ENCODE peak calls at places on chromosomes 3 and 15, in eight cellular contexts. F, B, R, U, A, C, Q and K are unnamed samples.

GRCh38 chr3:190911382-190911781 is 48.9 kb upstream of the GMNC start:
- DNase-seq in F (no peak), B (no peak), R (no peak), U (peak), A (no peak), C (no peak), Q (no peak), K (no peak)

GRCh38 chr3:139006051-139006716 is at the start of gene PRR23A:
- DNase-seq in F (no peak), B (no peak), R (no peak), U (no peak), A (no peak), C (no peak), Q (no peak), K (no peak)

GRCh38 chr3:135503429-135504083 is 462.0 kb upstream of the PPP2R3A start:
- DNase-seq in F (peak), B (no peak), R (no peak), U (peak), A (no peak), C (no peak), Q (no peak), K (peak)

GRCh38 chr3:120348065-120348980 is 831 bp downstream of the LRRC58 start:
- DNase-seq in F (peak), B (no peak), R (peak), U (no peak), A (no peak), C (peak), Q (no peak), K (no peak)

GRCh38 chr3:73188707-73189106 is 127.2 kb downstream of the EBLN2 start:
- DNase-seq in F (no peak), B (no peak), R (no peak), U (no peak), A (no peak), C (no peak), Q (no peak), K (no peak)

GRCh38 chr3:72338942-72339749 is 509.1 kb downstream of the SHQ1 start:
- DNase-seq in F (no peak), B (peak), R (no peak), U (no peak), A (peak), C (no peak), Q (peak), K (no peak)

GRCh38 chr3:145125307-145125706 is 1035.7 kb downstream of the PLOD2 start:
- DNase-seq in F (no peak), B (no peak), R (no peak), U (no peak), A (no peak), C (no peak), Q (no peak), K (no peak)

GRCh38 chr3:51340989-51341636 is 44.0 kb upstream of the MANF start:
- DNase-seq in F (no peak), B (no peak), R (no peak), U (no peak), A (no peak), C (no peak), Q (no peak), K (no peak)

GRCh38 chr15:25391971-25392733 is 46.7 kb downstream of the UBE3A start:
- DNase-seq in F (no peak), B (no peak), R (no peak), U (no peak), A (no peak), C (no peak), Q (no peak), K (no peak)

GRCh38 chr3:58237238-58237939 is at the start of gene ABHD6:
- DNase-seq in F (peak), B (peak), R (peak), U (peak), A (peak), C (peak), Q (peak), K (peak)

GRCh38 chr15:77144492-77145070 is 73.7 kb upstream of the TSPAN3 start:
- DNase-seq in F (no peak), B (no peak), R (no peak), U (no peak), A (no peak), C (no peak), Q (no peak), K (no peak)

GRCh38 chr3:168467085-168467714 is 371.5 kb upstream of the GOLIM4 start:
- DNase-seq in F (no peak), B (no peak), R (no peak), U (no peak), A (no peak), C (peak), Q (no peak), K (peak)

GRCh38 chr3:183400352-183400751 is 28.1 kb downstream of the MCF2L2 start:
- DNase-seq in F (no peak), B (no peak), R (no peak), U (peak), A (no peak), C (no peak), Q (no peak), K (no peak)

GRCh38 chr15:93709708-93710107 is 521.7 kb upstream of the MCTP2 start:
- DNase-seq in F (no peak), B (no peak), R (no peak), U (no peak), A (no peak), C (no peak), Q (no peak), K (no peak)

GRCh38 chr3:120098710-120099109 is 4.5 kb upstream of the GSK3B start:
- DNase-seq in F (no peak), B (no peak), R (no peak), U (no peak), A (no peak), C (no peak), Q (no peak), K (no peak)

GRCh38 chr3:73052857-73053256 is 8.6 kb upstream of the EBLN2 start:
- DNase-seq in F (no peak), B (no peak), R (no peak), U (no peak), A (no peak), C (no peak), Q (no peak), K (no peak)

GRCh38 chr3:103992469-103992868 is 1374.2 kb upstream of the ALCAM start:
- DNase-seq in F (no peak), B (no peak), R (no peak), U (no peak), A (no peak), C (no peak), Q (no peak), K (no peak)

GRCh38 chr15:66631616-66632263 is 65.9 kb upstream of the LCTL start:
- DNase-seq in F (no peak), B (no peak), R (no peak), U (no peak), A (no peak), C (no peak), Q (no peak), K (no peak)

GRCh38 chr3:131794766-131795381 is 239.9 kb downstream of the CPNE4 start:
- DNase-seq in F (peak), B (peak), R (no peak), U (peak), A (no peak), C (peak), Q (no peak), K (peak)

GRCh38 chr3:38255627-38256026 is 10.0 kb upstream of the SLC22A13 start:
- DNase-seq in F (no peak), B (no peak), R (no peak), U (no peak), A (no peak), C (no peak), Q (no peak), K (no peak)

GRCh38 chr3:161055210-161055609 is 49.9 kb downstream of the B3GALNT1 start:
- DNase-seq in F (no peak), B (no peak), R (no peak), U (no peak), A (no peak), C (no peak), Q (no peak), K (no peak)

GRCh38 chr15:80386151-80386550 is 18.0 kb upstream of the ARNT2 start:
- DNase-seq in F (no peak), B (no peak), R (no peak), U (no peak), A (no peak), C (no peak), Q (no peak), K (no peak)

GRCh38 chr3:87120850-87121249 is 106.3 kb upstream of the CHMP2B start:
- DNase-seq in F (no peak), B (no peak), R (no peak), U (peak), A (no peak), C (no peak), Q (no peak), K (no peak)

GRCh38 chr15:79682851-79683288 is 213.9 kb downstream of the MTHFS start:
- DNase-seq in F (no peak), B (no peak), R (no peak), U (no peak), A (no peak), C (no peak), Q (no peak), K (no peak)